ENCODE peak calls at places on chromosomes 16 and 17, in eight cellular contexts. S, V, L, I, N, G, Y and X are unnamed samples.

GRCh38 chr16:1723450-1724147 is 17.6 kb downstream of the MAPK8IP3 start:
- DNase-seq in I (peak), S (no peak), G (no peak), Y (peak), V (no peak), N (no peak), L (no peak), X (no peak)

GRCh38 chr16:79498928-79499327 is 101.6 kb downstream of the MAF start:
- DNase-seq in G (no peak), I (no peak), V (no peak), S (no peak), Y (no peak), L (no peak), N (no peak), X (no peak)

GRCh38 chr16:28891964-28892890 is 13.9 kb downstream of the ATP2A1 start:
- DNase-seq in S (no peak), I (no peak), Y (no peak), L (no peak), N (no peak), V (no peak), G (no peak), X (no peak)

GRCh38 chr16:89014611-89015230 is 37.7 kb upstream of the CBFA2T3 start:
- DNase-seq in I (no peak), G (no peak), L (no peak), V (no peak), Y (no peak), N (no peak), S (no peak), X (peak)

GRCh38 chr17:9217151-9218067 is 196.1 kb downstream of the NTN1 start:
- DNase-seq in I (peak), L (no peak), Y (peak), N (no peak), G (peak), S (peak), V (no peak), X (no peak)

GRCh38 chr16:68414581-68414980 is 33.7 kb downstream of the SMPD3 start:
- DNase-seq in N (no peak), S (no peak), I (no peak), G (no peak), V (no peak), L (no peak), Y (no peak), X (peak)

GRCh38 chr17:16437083-16437482 is 21.7 kb downstream of the TRPV2 start:
- DNase-seq in Y (no peak), G (no peak), S (no peak), V (no peak), I (no peak), L (no peak), N (no peak), X (no peak)

GRCh38 chr17:50047488-50048126 is 8.3 kb upstream of the ITGA3 start:
- DNase-seq in L (no peak), N (no peak), V (no peak), Y (peak), S (no peak), G (no peak), I (peak), X (peak)

GRCh38 chr16:1773703-1774455 is 945 bp upstream of the MRPS34 start:
- DNase-seq in L (peak), S (no peak), V (no peak), G (no peak), N (no peak), Y (peak), I (peak), X (no peak)